ENCODE peak calls at places on chromosomes 2 and 18, in nine cellular contexts. M is sigmoid colon, O is endothelial cell of umbilical vein, Z is spleen, Y is stomach, F is GM12878, T is SK-N-SH, I is Panc1, B is esophagus muscularis mucosa. D is an unnamed sample. For H3K9me3, the result is how much of the 10 kb centered on the place peaks cover.

GRCh38 chr2:55051026-55051866 is 995 bp upstream of the RTN4 start:
- DNase-seq in M (peak), O (peak), Z (no peak), Y (peak), F (no peak), T (peak), I (peak), B (no peak), D (peak)

GRCh38 chr18:58862851-58863538 is 1.7 kb upstream of the ZNF532 start:
- DNase-seq in M (peak), O (peak), Z (peak), Y (peak), F (no peak), T (peak), I (no peak), B (no peak), D (peak)

GRCh38 chr18:46712406-46712805 is 44.4 kb downstream of the ST8SIA5 start:
- DNase-seq in M (no peak), O (peak), Z (no peak), Y (no peak), F (no peak), T (no peak), I (no peak), B (no peak), D (no peak)

GRCh38 chr18:37564796-37565137 is 831 bp downstream of the CELF4 start:
- DNase-seq in M (peak), O (peak), Z (peak), Y (peak), F (no peak), T (peak), I (no peak), B (no peak), D (no peak)

GRCh38 chr18:57803119-57803969 is at the start of gene ATP8B1:
- DNase-seq in M (peak), O (peak), Z (peak), Y (peak), F (no peak), T (peak), I (no peak), B (no peak), D (peak)

GRCh38 chr18:2602844-2603243 is 31.5 kb downstream of the NDC80 start:
- DNase-seq in M (no peak), O (no peak), Z (no peak), Y (no peak), F (no peak), T (no peak), I (no peak), B (no peak), D (no peak)

GRCh38 chr2:182763311-182763912 is 47.4 kb downstream of the DNAJC10 start:
- DNase-seq in M (no peak), O (peak), Z (no peak), Y (no peak), F (no peak), T (peak), I (no peak), B (no peak), D (peak)

GRCh38 chr18:13258792-13259385 is 40.3 kb downstream of the LDLRAD4 start:
- DNase-seq in M (no peak), O (no peak), Z (no peak), Y (no peak), F (no peak), T (no peak), I (no peak), B (no peak), D (no peak)

GRCh38 chr2:210461401-210461800 is 15.2 kb downstream of the LANCL1 start:
- DNase-seq in M (no peak), O (no peak), Z (no peak), Y (no peak), F (peak), T (no peak), I (no peak), B (no peak), D (no peak)

GRCh38 chr2:96340493-96341414 is 5.2 kb downstream of the NCAPH start:
- DNase-seq in M (no peak), O (no peak), Z (no peak), Y (no peak), F (no peak), T (no peak), I (no peak), B (no peak), D (no peak)

GRCh38 chr2:85924522-85924921 is 35.7 kb upstream of the ST3GAL5 start:
- DNase-seq in M (peak), O (peak), Z (no peak), Y (no peak), F (no peak), T (no peak), I (no peak), B (no peak), D (no peak)

GRCh38 chr2:176468471-176468870 is 199.2 kb downstream of the MTX2 start:
- DNase-seq in M (no peak), O (no peak), Z (no peak), Y (no peak), F (no peak), T (no peak), I (no peak), B (no peak), D (no peak)

GRCh38 chr2:202278944-202279343 is 13.4 kb downstream of the NOP58 start:
- DNase-seq in M (no peak), O (peak), Z (no peak), Y (no peak), F (no peak), T (peak), I (no peak), B (no peak), D (no peak)

GRCh38 chr2:167135691-167136090 is 247.4 kb downstream of the XIRP2 start:
- DNase-seq in M (no peak), O (peak), Z (no peak), Y (no peak), F (no peak), T (no peak), I (no peak), B (no peak), D (no peak)

GRCh38 chr2:65583061-65583460 is 150.7 kb upstream of the SPRED2 start:
- DNase-seq in M (no peak), O (no peak), Z (peak), Y (no peak), F (no peak), T (no peak), I (no peak), B (no peak), D (no peak)

GRCh38 chr18:3281456-3282400 is 19.8 kb downstream of the MYL12B start:
- DNase-seq in M (no peak), O (peak), Z (no peak), Y (no peak), F (no peak), T (peak), I (peak), B (no peak), D (peak)

GRCh38 chr2:240972636-240973521 is 25.5 kb upstream of the SNED1 start:
- DNase-seq in M (no peak), O (no peak), Z (no peak), Y (peak), F (no peak), T (peak), I (no peak), B (no peak), D (no peak)

GRCh38 chr2:27307545-27308358 is 493 bp downstream of the UCN start:
- DNase-seq in M (no peak), O (no peak), Z (peak), Y (no peak), F (no peak), T (peak), I (no peak), B (no peak), D (no peak)

GRCh38 chr18:26301681-26302080 is 75.4 kb downstream of the TAF4B start:
- DNase-seq in M (no peak), O (no peak), Z (no peak), Y (no peak), F (no peak), T (no peak), I (no peak), B (no peak), D (no peak)

GRCh38 chr18:3008546-3008945 is 4.4 kb downstream of the LPIN2 start:
- DNase-seq in M (no peak), O (peak), Z (no peak), Y (no peak), F (no peak), T (no peak), I (peak), B (no peak), D (no peak)

GRCh38 chr18:65749881-65750280 is 931 bp upstream of the CDH7 start:
- DNase-seq in M (no peak), O (no peak), Z (no peak), Y (no peak), F (no peak), T (no peak), I (no peak), B (no peak), D (no peak)

GRCh38 chr2:205086689-205087088 is 541.4 kb downstream of the PARD3B start:
- DNase-seq in M (no peak), O (no peak), Z (no peak), Y (no peak), F (no peak), T (peak), I (no peak), B (no peak), D (no peak)

GRCh38 chr2:27263287-27264252 is 723 bp upstream of the SLC30A3 start:
- DNase-seq in M (no peak), O (peak), Z (no peak), Y (no peak), F (no peak), T (peak), I (no peak), B (no peak), D (no peak)

GRCh38 chr2:164974221-164974620 is 18.9 kb upstream of the SLC38A11 start:
- DNase-seq in M (no peak), O (no peak), Z (no peak), Y (no peak), F (no peak), T (no peak), I (no peak), B (no peak), D (no peak)

GRCh38 chr2:20128506-20129319 is 77.3 kb upstream of the LAPTM4A start:
- DNase-seq in M (no peak), O (no peak), Z (no peak), Y (no peak), F (no peak), T (no peak), I (no peak), B (no peak), D (no peak)

GRCh38 chr2:28341208-28341891 is 51.3 kb upstream of the FOSL2 start:
- DNase-seq in M (peak), O (no peak), Z (peak), Y (no peak), F (no peak), T (no peak), I (no peak), B (no peak), D (no peak)

GRCh38 chr2:132446460-132446859 is 29.9 kb downstream of the GPR39 start:
- DNase-seq in M (no peak), O (no peak), Z (no peak), Y (no peak), F (no peak), T (no peak), I (no peak), B (no peak), D (no peak)

GRCh38 chr2:64586883-64587481 is 62.9 kb downstream of the AFTPH start:
- DNase-seq in M (no peak), O (peak), Z (no peak), Y (no peak), F (no peak), T (no peak), I (peak), B (no peak), D (peak)

GRCh38 chr18:26459340-26459739 is 89.0 kb downstream of the KCTD1 start:
- DNase-seq in M (no peak), O (no peak), Z (no peak), Y (no peak), F (no peak), T (no peak), I (no peak), B (peak), D (no peak)

GRCh38 chr18:79812052-79812451 is 14.3 kb downstream of the KCNG2 start:
- DNase-seq in M (no peak), O (no peak), Z (no peak), Y (no peak), F (no peak), T (no peak), I (no peak), B (no peak), D (no peak)

GRCh38 chr2:106156305-106157288 is 37.5 kb downstream of the UXS1 start:
- DNase-seq in M (no peak), O (no peak), Z (no peak), Y (no peak), F (no peak), T (no peak), I (peak), B (no peak), D (no peak)

DNA sequence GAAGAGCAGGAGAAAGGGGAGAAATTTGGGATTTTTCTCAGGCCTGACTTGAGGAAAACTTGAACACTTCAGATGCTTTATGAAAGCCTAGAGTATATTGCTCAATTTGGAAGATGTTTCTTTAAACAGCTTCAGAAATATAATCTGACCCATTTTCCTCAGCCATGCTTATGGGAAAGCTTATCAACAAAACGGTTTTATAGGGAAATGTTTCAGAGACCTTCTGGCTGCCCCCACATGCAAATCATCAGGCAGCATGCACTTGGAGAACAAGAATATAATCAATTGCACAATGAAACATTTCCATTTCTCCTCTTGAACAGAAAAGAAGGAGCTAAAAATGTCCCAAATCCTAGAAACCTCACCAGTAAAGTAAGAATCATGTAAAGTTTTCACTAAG is 411.2 kb upstream of the ETAA1 start:
- DNase-seq in M (no peak), O (no peak), Z (no peak), Y (no peak), F (no peak), T (no peak), I (no peak), B (no peak), D (no peak)
- H3K9me3 ChIP-seq in M (under half), O (under half), Z (under half), Y (under half), F (under half), T (under half), I (under half), B (under half), D (under half)

DNA sequence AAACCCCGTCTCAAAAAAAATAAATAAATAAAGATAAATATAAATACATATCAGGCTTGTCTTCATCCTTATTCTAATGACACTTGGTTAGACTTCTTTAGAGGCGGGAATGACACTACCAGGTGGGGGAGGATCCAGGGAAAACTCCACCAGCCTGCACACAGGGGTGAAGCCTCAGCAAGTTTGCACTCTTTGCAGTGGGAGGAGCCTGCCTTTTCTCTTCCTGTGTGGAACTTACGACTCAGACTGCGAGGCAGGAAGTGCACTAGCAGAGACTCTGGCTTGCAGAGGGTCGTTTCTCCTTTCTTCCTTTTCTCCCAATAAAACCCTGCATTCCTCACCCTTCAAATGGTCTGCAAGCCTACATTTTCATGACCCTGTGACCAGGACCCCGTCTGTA is 153.6 kb upstream of the CBLN2 start:
- DNase-seq in M (no peak), O (no peak), Z (no peak), Y (no peak), F (no peak), T (no peak), I (no peak), B (no peak), D (no peak)
- TF ChIP-seq POLR2AphosphoS5 in M (no peak), O (no peak), Z (no peak), Y (no peak), F (no peak), T (no peak), I (no peak), B (no peak), D (no peak)

DNA sequence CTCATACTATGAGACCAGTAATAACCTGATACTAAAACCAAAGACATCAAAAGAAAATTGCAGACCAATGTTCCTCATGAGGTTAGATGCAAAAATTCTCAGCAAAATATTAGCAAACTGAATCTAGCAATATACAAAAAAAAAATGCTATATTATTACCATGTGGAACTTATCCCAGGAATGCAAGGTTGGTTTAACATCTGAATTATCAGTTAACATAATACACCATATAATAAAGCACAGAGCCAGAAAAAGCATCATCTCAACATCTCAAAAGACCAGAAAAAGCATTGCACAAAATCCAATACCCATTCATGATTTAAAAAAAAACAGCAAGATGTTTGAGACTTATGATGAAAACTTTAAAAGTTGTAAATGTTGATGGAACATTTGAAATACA is 8.3 kb upstream of the ZCCHC2 start:
- DNase-seq in M (no peak), O (no peak), Z (no peak), Y (no peak), F (no peak), T (no peak), I (no peak), B (no peak), D (no peak)
- H3K9me3 ChIP-seq in M (under half), O (under half), Z (under half), Y (under half), F (under half), T (under half), I (under half), B (under half), D (under half)

GRCh38 chr2:40244251-40245010 is 207.5 kb downstream of the SLC8A1 start:
- DNase-seq in M (peak), O (peak), Z (no peak), Y (peak), F (no peak), T (peak), I (peak), B (no peak), D (peak)

GRCh38 chr2:40240067-40240466 is 211.8 kb downstream of the SLC8A1 start:
- DNase-seq in M (peak), O (peak), Z (no peak), Y (peak), F (no peak), T (no peak), I (no peak), B (peak), D (no peak)

GRCh38 chr2:40242315-40242714 is 209.6 kb downstream of the SLC8A1 start:
- DNase-seq in M (no peak), O (no peak), Z (no peak), Y (no peak), F (no peak), T (no peak), I (no peak), B (no peak), D (no peak)

GRCh38 chr2:40248294-40248693 is 203.6 kb downstream of the SLC8A1 start:
- DNase-seq in M (no peak), O (no peak), Z (no peak), Y (no peak), F (no peak), T (no peak), I (no peak), B (no peak), D (no peak)

GRCh38 chr2:40243581-40243980 is 208.3 kb downstream of the SLC8A1 start:
- DNase-seq in M (no peak), O (no peak), Z (no peak), Y (no peak), F (no peak), T (no peak), I (no peak), B (no peak), D (no peak)
- TF ChIP-seq POLR2AphosphoS5 in M (no peak), O (no peak), Z (no peak), Y (no peak), F (no peak), T (no peak), I (no peak), B (no peak), D (no peak)

D was measured in HCT116.